ENCODE peak calls at places on chromosome 2, in five cellular contexts. S is H1, M is NT2/D1, B is HepG2, C is GM12878. Y is an unnamed sample.

GRCh38 chr2:124798551-124798950 is 773.5 kb downstream of the CNTNAP5 start:
- DNase-seq in S (no peak), M (no peak), B (no peak), C (no peak), Y (no peak)

GRCh38 chr2:26605195-26605968 is 35.8 kb downstream of the CIB4 start:
- DNase-seq in S (peak; percentile 36), M (peak; percentile 69), B (peak; percentile 60), C (peak; percentile 8), Y (peak; percentile 65)

GRCh38 chr2:62475172-62476011 is 30.6 kb downstream of the TMEM17 start:
- DNase-seq in S (no peak), M (no peak), B (no peak), C (no peak), Y (no peak)

GRCh38 chr2:15009681-15010080 is 377.2 kb downstream of the LRATD1 start:
- DNase-seq in S (no peak), M (no peak), B (no peak), C (no peak), Y (no peak)

GRCh38 chr2:12014088-12014960 is 267.9 kb downstream of the LPIN1 start:
- DNase-seq in S (no peak), M (no peak), B (no peak), C (no peak), Y (no peak)

GRCh38 chr2:3672861-3673670 is 15.1 kb downstream of the ALLC start:
- DNase-seq in S (no peak), M (no peak), B (no peak), C (no peak), Y (no peak)

GRCh38 chr2:234411793-234412192 is 85.1 kb downstream of the ARL4C start:
- DNase-seq in S (no peak), M (no peak), B (no peak), C (peak; percentile 54), Y (no peak)

GRCh38 chr2:33709986-33710385 is 110.9 kb upstream of the FAM98A start:
- DNase-seq in S (no peak), M (no peak), B (no peak), C (no peak), Y (no peak)

GRCh38 chr2:143128681-143129580 is at the start of gene ARHGAP15:
- DNase-seq in S (no peak), M (no peak), B (no peak), C (peak; percentile 85), Y (no peak)

GRCh38 chr2:186064507-186064906 is 325.9 kb downstream of the FSIP2 start:
- DNase-seq in S (no peak), M (no peak), B (no peak), C (no peak), Y (no peak)

GRCh38 chr2:56239030-56239429 is 55.2 kb downstream of the CCDC85A start:
- DNase-seq in S (no peak), M (no peak), B (no peak), C (no peak), Y (no peak)

GRCh38 chr2:195319112-195319460 is 337.9 kb upstream of the SLC39A10 start:
- DNase-seq in S (no peak), M (no peak), B (no peak), C (no peak), Y (no peak)

GRCh38 chr2:33018271-33018670 is 71.5 kb downstream of the LTBP1 start:
- DNase-seq in S (no peak), M (no peak), B (no peak), C (no peak), Y (no peak)

GRCh38 chr2:233061007-233061590 is 957 bp downstream of the INPP5D start:
- DNase-seq in S (no peak), M (no peak), B (no peak), C (no peak), Y (no peak)

GRCh38 chr2:42359304-42359749 is 1.7 kb downstream of the COX7A2L start:
- DNase-seq in S (no peak), M (no peak), B (no peak), C (no peak), Y (no peak)

GRCh38 chr2:72104821-72105588 is 42.7 kb downstream of the CYP26B1 start:
- DNase-seq in S (no peak), M (no peak), B (peak; percentile 15), C (no peak), Y (no peak)

GRCh38 chr2:54772110-54772509 is 48.6 kb downstream of the EML6 start:
- DNase-seq in S (no peak), M (no peak), B (no peak), C (no peak), Y (no peak)

GRCh38 chr2:172100080-172101007 is 2.4 kb downstream of the DLX2 start:
- DNase-seq in S (no peak), M (no peak), B (no peak), C (no peak), Y (no peak)

GRCh38 chr2:223860809-223861738 is 23.7 kb upstream of the AP1S3 start:
- DNase-seq in S (no peak), M (no peak), B (peak; percentile 97), C (no peak), Y (no peak)

GRCh38 chr2:45652090-45653050 is 895 bp downstream of the PRKCE start:
- DNase-seq in S (no peak), M (no peak), B (no peak), C (no peak), Y (peak; percentile 31)

GRCh38 chr2:121398853-121399252 is 113.9 kb upstream of the TFCP2L1 start:
- DNase-seq in S (no peak), M (no peak), B (no peak), C (no peak), Y (no peak)

DNA sequence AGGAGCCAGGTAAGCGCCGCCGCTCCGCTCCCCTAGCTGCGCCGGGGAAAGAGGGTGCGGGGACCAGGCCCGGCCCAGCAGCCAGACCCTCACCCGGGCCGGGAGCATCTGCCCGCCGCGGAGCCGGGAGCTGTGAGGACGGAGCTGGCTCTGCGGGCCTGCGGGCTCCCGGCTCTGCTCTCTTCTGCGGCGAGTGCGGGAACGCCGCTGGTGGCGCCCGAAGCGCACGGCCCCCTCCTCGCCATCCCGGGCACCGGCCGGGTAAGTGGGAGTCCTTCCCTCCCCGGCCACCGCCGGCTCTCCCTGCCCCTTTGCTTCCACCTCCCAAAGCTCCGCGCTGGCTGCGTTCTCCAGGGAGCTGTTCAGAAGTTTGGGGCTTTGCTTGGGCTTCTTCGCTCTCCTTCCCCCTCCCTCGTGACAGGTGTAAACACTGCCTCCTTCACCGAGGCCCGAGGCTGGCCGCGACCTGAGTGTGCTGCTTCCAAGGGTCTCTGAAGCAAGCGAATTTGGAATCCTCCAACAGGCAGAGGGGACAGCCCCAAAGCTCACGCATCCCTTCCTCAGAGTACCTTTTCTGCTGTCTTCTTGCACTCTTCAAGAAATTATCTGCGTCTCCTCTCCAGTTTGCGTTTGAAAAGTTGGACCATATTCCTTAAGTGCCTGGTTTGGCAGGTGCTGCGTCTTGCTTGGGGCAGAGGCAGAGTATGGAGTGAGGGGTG is 635 bp downstream of the AFTPH start:
- DNase-seq in S (no peak), M (peak; percentile 33), B (peak; percentile 30), C (no peak), Y (peak; percentile 56)
- TF ChIP-seq SUZ12 in S (no peak), M (no peak), B (no peak), C (no peak), Y (no peak)

DNA sequence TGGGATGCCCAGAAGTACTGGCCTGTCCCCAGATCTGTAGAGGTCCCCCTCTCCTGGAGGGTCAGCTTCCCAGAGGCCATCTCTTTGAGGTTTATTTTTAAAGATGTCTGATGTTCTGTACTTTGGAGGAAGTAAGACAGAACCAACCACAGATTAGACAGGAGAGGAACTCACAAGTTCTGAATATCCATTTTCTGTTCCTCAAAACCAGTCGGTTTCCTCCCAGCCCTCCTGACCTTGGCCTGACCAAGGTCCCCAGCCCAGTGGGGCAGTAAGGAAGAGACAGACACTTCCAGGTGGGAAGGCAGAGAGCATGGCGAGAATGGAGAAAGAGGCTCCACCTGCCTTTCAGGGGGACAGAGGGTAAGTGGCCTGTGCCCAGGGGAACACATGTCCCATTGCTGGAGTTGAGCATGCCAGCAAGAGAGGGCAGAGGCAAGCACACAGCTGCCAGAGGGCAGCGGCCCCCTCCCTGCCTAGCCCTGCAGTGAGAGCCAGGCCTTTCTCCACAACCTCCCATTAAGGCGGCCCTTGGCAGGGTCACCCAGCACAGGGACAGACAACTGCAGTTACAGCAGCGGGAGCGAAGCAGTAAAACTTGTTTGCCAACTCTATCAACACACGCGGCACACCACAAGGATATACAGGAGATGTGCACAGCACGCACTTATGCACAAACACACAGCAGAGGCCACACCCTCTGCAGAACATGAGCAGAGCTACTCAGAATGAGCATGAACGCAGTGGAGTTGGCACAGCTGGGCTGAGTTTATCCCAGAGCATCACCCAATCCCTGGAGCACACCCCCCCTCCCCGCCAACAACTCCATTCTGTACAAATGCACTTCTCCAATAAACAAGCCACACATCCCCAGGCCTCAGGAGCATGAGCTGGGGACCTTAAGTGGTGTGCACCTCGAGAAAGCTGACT is 18.5 kb upstream of the SEMA4C start:
- DNase-seq in S (no peak), M (no peak), B (no peak), C (no peak), Y (no peak)
- TF ChIP-seq SUZ12 in S (no peak), M (no peak), B (no peak), C (no peak), Y (no peak)

DNA sequence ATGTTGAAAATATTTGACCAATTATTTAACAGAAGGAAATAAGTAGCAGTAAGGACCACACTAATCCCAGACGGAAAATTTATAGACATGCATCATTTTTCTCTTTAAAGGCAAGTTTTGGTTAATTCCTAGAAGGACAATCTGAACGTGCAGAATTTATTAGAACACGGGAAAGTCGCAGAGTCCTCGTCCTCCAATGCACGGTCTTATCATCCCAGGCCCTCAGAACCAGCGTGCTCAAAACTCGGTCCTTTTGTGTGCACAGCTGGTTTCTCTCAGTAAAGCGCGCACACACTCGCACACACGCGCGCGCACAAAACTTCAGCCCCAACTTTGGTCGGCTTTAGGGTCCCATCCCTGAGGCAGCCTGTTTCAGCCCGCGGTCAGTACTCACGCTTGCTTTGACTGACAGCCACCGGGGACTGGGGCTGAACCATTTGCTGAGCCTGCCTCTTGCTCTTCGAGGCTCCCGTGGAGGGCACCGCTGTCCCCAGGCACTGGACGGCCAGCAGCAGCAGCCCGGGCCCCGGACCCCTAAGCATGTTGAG is 533 bp downstream of the FN1 start:
- DNase-seq in S (no peak), M (peak; percentile 38), B (no peak), C (no peak), Y (peak; percentile 34)
- TF ChIP-seq SUZ12 in S (no peak), M (no peak), B (no peak), C (peak; percentile 86), Y (no peak)

GRCh38 chr2:239263937-239264837 is 136.6 kb downstream of the HDAC4 start:
- DNase-seq in S (no peak), M (no peak), B (no peak), C (no peak), Y (no peak)
- TF ChIP-seq SUZ12 in S (no peak), M (no peak), B (no peak), C (no peak), Y (no peak)

DNA sequence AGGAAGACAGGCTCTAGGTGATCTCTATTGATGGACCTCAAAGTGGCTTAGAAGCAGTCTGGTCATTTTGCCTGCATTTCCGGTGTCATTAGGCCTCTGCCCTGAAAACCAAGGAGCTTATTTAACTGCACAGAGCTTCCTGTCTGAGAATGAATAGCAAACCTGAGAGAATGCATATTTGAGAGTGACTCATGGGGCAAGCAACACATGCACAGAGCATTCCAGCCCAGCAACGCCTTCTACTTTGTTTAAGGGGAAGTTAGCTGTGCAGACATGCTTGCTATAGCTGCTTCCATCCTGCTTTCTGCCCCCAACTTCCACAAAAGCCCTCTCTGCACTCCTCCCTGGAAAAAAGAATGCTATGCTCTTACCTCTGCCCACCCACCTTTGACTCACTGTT is 232.8 kb downstream of the GRB14 start:
- DNase-seq in S (peak; percentile 44), M (peak; percentile 30), B (peak; percentile 51), C (peak; percentile 3), Y (no peak)
- TF ChIP-seq SUZ12 in S (no peak), M (no peak), B (no peak), C (no peak), Y (no peak)